ENCODE peak calls at places on chromosomes 4 and X, in nine cellular contexts. One of them, this sample, is unnamed.

GRCh38 chr4:134935320-134935719 is 733.7 kb upstream of the PABPC4L start:
- DNase-seq in transverse colon: no peak
- DNase-seq in GM23338: peak; percentile 68
- DNase-seq in BJ: no peak
- DNase-seq in SK-N-SH: peak; percentile 9
- DNase-seq in neural crest cell: peak; percentile 37
- DNase-seq in sigmoid colon: no peak
- DNase-seq in OCI-LY7: peak; percentile 0
- DNase-seq in hepatocyte: peak; percentile 30
- DNase-seq in this sample: peak; percentile 19

GRCh38 chr4:40335508-40335860 is 351 bp downstream of the CHRNA9 start:
- DNase-seq in neural crest cell: no peak
- DNase-seq in SK-N-SH: no peak
- DNase-seq in transverse colon: no peak
- DNase-seq in BJ: peak; percentile 13
- DNase-seq in GM23338: no peak
- DNase-seq in sigmoid colon: no peak
- DNase-seq in hepatocyte: no peak
- DNase-seq in OCI-LY7: no peak
- DNase-seq in this sample: no peak

GRCh38 chr4:142315999-142316398 is 530.1 kb downstream of the INPP4B start:
- DNase-seq in OCI-LY7: no peak
- DNase-seq in SK-N-SH: no peak
- DNase-seq in neural crest cell: no peak
- DNase-seq in sigmoid colon: no peak
- DNase-seq in GM23338: no peak
- DNase-seq in BJ: no peak
- DNase-seq in transverse colon: no peak
- DNase-seq in hepatocyte: no peak
- DNase-seq in this sample: no peak

GRCh38 chr4:129926936-129927335 is 831.0 kb downstream of the C4orf33 start:
- DNase-seq in hepatocyte: peak; percentile 18
- DNase-seq in transverse colon: no peak
- DNase-seq in neural crest cell: no peak
- DNase-seq in SK-N-SH: no peak
- DNase-seq in BJ: no peak
- DNase-seq in sigmoid colon: no peak
- DNase-seq in GM23338: peak; percentile 21
- DNase-seq in OCI-LY7: peak; percentile 10
- DNase-seq in this sample: no peak

GRCh38 chrX:36434521-36434920 is 515.0 kb downstream of the CFAP47 start:
- DNase-seq in BJ: no peak
- DNase-seq in hepatocyte: no peak
- DNase-seq in SK-N-SH: no peak
- DNase-seq in neural crest cell: no peak
- DNase-seq in sigmoid colon: no peak
- DNase-seq in transverse colon: no peak
- DNase-seq in OCI-LY7: no peak
- DNase-seq in GM23338: no peak
- DNase-seq in this sample: no peak

GRCh38 chr4:182585321-182585720 is 331.9 kb downstream of the DCTD start:
- DNase-seq in GM23338: peak; percentile 80
- DNase-seq in hepatocyte: no peak
- DNase-seq in SK-N-SH: no peak
- DNase-seq in OCI-LY7: no peak
- DNase-seq in transverse colon: no peak
- DNase-seq in sigmoid colon: no peak
- DNase-seq in neural crest cell: no peak
- DNase-seq in BJ: no peak
- DNase-seq in this sample: no peak

GRCh38 chrX:49039598-49040375 is 3.4 kb downstream of the TFE3 start:
- DNase-seq in hepatocyte: peak; percentile 93
- DNase-seq in SK-N-SH: peak; percentile 36
- DNase-seq in OCI-LY7: peak; percentile 68
- DNase-seq in GM23338: peak; percentile 95
- DNase-seq in neural crest cell: peak; percentile 40
- DNase-seq in transverse colon: peak; percentile 66
- DNase-seq in sigmoid colon: peak; percentile 93
- DNase-seq in BJ: peak; percentile 76
- DNase-seq in this sample: peak; percentile 50

GRCh38 chr4:6783111-6783981 is 819 bp downstream of the KIAA0232 start:
- DNase-seq in neural crest cell: peak; percentile 89
- DNase-seq in GM23338: peak; percentile 94
- DNase-seq in SK-N-SH: peak; percentile 98
- DNase-seq in sigmoid colon: peak; percentile 95
- DNase-seq in transverse colon: peak; percentile 94
- DNase-seq in hepatocyte: peak; percentile 96
- DNase-seq in BJ: peak; percentile 23
- DNase-seq in OCI-LY7: peak; percentile 87
- DNase-seq in this sample: peak; percentile 89

GRCh38 chr4:2390146-2390545 is 28.3 kb downstream of the ZFYVE28 start:
- DNase-seq in neural crest cell: no peak
- DNase-seq in hepatocyte: no peak
- DNase-seq in BJ: no peak
- DNase-seq in SK-N-SH: no peak
- DNase-seq in transverse colon: no peak
- DNase-seq in GM23338: no peak
- DNase-seq in OCI-LY7: no peak
- DNase-seq in sigmoid colon: no peak
- DNase-seq in this sample: no peak

GRCh38 chrX:37685452-37686347 is at the start of gene XK:
- DNase-seq in GM23338: peak; percentile 74
- DNase-seq in sigmoid colon: peak; percentile 76
- DNase-seq in BJ: no peak
- DNase-seq in hepatocyte: peak; percentile 49
- DNase-seq in OCI-LY7: no peak
- DNase-seq in SK-N-SH: peak; percentile 57
- DNase-seq in neural crest cell: peak; percentile 12
- DNase-seq in transverse colon: peak; percentile 71
- DNase-seq in this sample: peak; percentile 58

GRCh38 chr4:76764251-76764650 is 133.7 kb downstream of the SOWAHB start:
- DNase-seq in OCI-LY7: no peak
- DNase-seq in transverse colon: no peak
- DNase-seq in SK-N-SH: no peak
- DNase-seq in GM23338: peak; percentile 71
- DNase-seq in hepatocyte: no peak
- DNase-seq in neural crest cell: no peak
- DNase-seq in sigmoid colon: no peak
- DNase-seq in BJ: peak; percentile 70
- DNase-seq in this sample: no peak

GRCh38 chrX:49193542-49193964 is 6.4 kb downstream of the SYP start:
- DNase-seq in hepatocyte: no peak
- DNase-seq in BJ: no peak
- DNase-seq in neural crest cell: no peak
- DNase-seq in sigmoid colon: no peak
- DNase-seq in OCI-LY7: no peak
- DNase-seq in GM23338: no peak
- DNase-seq in SK-N-SH: no peak
- DNase-seq in transverse colon: no peak
- DNase-seq in this sample: peak; percentile 43

GRCh38 chr4:72468904-72469502 is 100.0 kb downstream of the ADAMTS3 start:
- DNase-seq in BJ: no peak
- DNase-seq in neural crest cell: no peak
- DNase-seq in transverse colon: no peak
- DNase-seq in SK-N-SH: no peak
- DNase-seq in sigmoid colon: no peak
- DNase-seq in hepatocyte: peak; percentile 60
- DNase-seq in OCI-LY7: peak; percentile 34
- DNase-seq in GM23338: peak; percentile 67
- DNase-seq in this sample: no peak

GRCh38 chr4:62644372-62644771 is 1444.2 kb downstream of the ADGRL3 start:
- DNase-seq in GM23338: peak; percentile 76
- DNase-seq in OCI-LY7: peak; percentile 2
- DNase-seq in hepatocyte: peak; percentile 19
- DNase-seq in SK-N-SH: no peak
- DNase-seq in neural crest cell: no peak
- DNase-seq in sigmoid colon: no peak
- DNase-seq in BJ: no peak
- DNase-seq in transverse colon: peak; percentile 10
- DNase-seq in this sample: peak; percentile 3

GRCh38 chr4:52925531-52925968 is 63.4 kb downstream of the RASL11B start:
- DNase-seq in hepatocyte: peak; percentile 44
- DNase-seq in OCI-LY7: no peak
- DNase-seq in transverse colon: no peak
- DNase-seq in GM23338: peak; percentile 36
- DNase-seq in neural crest cell: no peak
- DNase-seq in sigmoid colon: no peak
- DNase-seq in BJ: no peak
- DNase-seq in SK-N-SH: no peak
- DNase-seq in this sample: no peak

GRCh38 chrX:103356897-103357296 is 591 bp downstream of the TCEAL9 start:
- DNase-seq in hepatocyte: peak; percentile 43
- DNase-seq in GM23338: peak; percentile 40
- DNase-seq in transverse colon: peak; percentile 37
- DNase-seq in SK-N-SH: peak; percentile 29
- DNase-seq in neural crest cell: no peak
- DNase-seq in BJ: no peak
- DNase-seq in OCI-LY7: no peak
- DNase-seq in sigmoid colon: no peak
- DNase-seq in this sample: no peak

DNA sequence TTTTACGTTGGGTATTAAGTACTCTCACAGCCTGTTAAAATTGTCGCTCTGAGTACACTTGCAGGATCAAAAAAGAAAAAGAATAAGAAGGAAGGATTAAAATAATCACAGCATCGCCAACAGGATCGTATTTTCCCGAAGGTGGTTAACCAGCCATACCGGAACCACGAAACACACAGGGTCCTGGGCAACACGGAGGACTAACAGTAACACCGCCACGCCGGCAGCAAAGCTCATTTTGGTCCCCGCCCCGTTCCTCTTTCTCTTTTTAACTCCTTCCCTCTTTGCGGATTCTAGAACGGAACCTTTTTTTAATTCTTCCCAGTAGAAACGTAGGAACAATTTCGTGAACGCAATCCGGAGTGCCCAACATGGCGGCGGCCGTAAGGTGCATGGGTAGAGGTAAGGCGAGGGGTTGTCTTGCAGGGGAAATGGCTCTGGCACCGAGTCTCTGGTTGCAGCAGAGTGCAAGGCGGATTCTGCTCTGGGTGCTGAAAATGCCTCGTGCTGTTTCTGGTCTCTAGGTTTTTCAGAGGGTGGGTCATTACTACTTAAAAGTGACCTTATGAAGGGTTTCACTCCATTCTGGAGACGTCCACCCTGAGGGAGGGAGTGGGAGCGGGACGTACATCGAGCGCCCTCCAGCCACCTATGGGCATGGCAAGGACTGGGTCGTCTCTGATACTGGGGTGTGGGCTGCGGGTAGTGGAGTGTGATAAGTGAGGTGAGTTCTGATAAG is at the start of gene MRPL1:
- DNase-seq in OCI-LY7: peak; percentile 96
- DNase-seq in SK-N-SH: peak; percentile 77
- DNase-seq in neural crest cell: peak; percentile 73
- DNase-seq in transverse colon: peak; percentile 91
- DNase-seq in GM23338: peak; percentile 98
- DNase-seq in BJ: peak; percentile 77
- DNase-seq in hepatocyte: peak; percentile 95
- DNase-seq in sigmoid colon: peak; percentile 96
- DNase-seq in this sample: peak; percentile 92
- TF ChIP-seq CTCF in OCI-LY7: peak; percentile 62
- TF ChIP-seq CTCF in SK-N-SH: peak; percentile 9
- TF ChIP-seq CTCF in neural crest cell: peak; percentile 31
- TF ChIP-seq CTCF in transverse colon: peak; percentile 6
- TF ChIP-seq CTCF in GM23338: peak; percentile 18
- TF ChIP-seq CTCF in BJ: no peak
- TF ChIP-seq CTCF in hepatocyte: no peak
- TF ChIP-seq CTCF in sigmoid colon: no peak
- TF ChIP-seq CTCF in this sample: peak; percentile 40

DNA sequence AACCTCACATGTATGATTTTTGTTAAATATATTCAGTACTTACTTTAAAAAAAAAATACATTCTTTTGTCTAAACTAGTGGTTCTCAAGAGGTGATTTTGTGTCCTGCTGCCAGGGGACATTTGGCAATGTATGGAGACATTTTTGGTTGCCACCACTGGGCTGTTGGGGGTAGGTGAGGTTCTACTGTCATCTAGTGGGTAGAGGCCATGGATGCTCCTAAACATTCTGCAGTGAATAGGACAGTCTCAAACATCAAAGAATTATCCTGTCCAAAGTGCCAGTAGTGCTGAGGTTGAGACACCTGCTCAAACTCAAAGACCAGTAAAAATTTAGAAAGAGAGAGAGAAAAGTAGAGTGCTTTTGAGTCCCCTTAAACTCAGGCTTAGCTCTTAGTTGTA is 32.9 kb upstream of the PGM2 start:
- DNase-seq in sigmoid colon: no peak
- DNase-seq in GM23338: peak; percentile 21
- DNase-seq in OCI-LY7: peak; percentile 39
- DNase-seq in hepatocyte: no peak
- DNase-seq in transverse colon: no peak
- DNase-seq in BJ: no peak
- DNase-seq in SK-N-SH: no peak
- DNase-seq in neural crest cell: no peak
- DNase-seq in this sample: peak; percentile 25
- TF ChIP-seq CTCF in sigmoid colon: peak; percentile 15
- TF ChIP-seq CTCF in GM23338: peak; percentile 34
- TF ChIP-seq CTCF in OCI-LY7: peak; percentile 76
- TF ChIP-seq CTCF in hepatocyte: peak; percentile 29
- TF ChIP-seq CTCF in transverse colon: peak; percentile 46
- TF ChIP-seq CTCF in BJ: peak; percentile 52
- TF ChIP-seq CTCF in SK-N-SH: peak; percentile 57
- TF ChIP-seq CTCF in neural crest cell: peak; percentile 52
- TF ChIP-seq CTCF in this sample: no peak

DNA sequence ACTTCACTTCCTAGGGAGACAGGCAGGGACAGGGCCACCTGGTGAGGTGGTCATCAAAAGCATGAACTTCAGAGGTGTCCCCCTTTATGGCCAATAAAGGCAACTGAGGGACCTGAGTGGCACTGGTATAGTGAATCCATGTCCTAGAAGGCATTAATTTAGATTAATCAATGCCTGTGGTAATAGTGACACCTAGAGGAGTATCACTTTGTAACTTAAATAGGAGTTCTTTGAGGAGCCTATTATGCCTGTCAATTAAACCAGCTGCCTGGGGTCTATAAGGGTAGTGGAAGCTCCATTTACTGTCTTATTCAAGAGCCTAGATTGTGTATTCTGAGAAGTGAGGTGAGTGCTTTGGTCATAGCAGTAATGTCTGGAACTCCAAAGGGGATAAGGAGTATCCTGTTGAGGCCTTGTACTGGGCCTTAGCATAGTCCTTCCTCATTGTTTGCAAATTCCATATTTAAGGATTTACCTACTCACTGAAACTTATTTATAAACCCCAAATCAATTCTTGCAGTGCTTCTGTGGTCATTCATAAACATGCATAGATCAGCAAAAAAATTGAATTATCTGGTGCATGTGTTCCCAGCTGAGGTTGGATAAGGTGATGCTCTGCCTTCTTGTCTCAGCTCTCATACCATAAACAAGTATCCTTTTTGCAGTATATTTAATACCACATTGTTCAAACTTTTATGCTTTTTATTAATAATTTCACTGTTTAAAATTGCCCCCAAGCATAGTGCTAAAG is 213.8 kb upstream of the RADX start:
- DNase-seq in sigmoid colon: no peak
- DNase-seq in transverse colon: no peak
- DNase-seq in GM23338: peak; percentile 21
- DNase-seq in neural crest cell: no peak
- DNase-seq in hepatocyte: no peak
- DNase-seq in OCI-LY7: peak; percentile 7
- DNase-seq in BJ: no peak
- DNase-seq in SK-N-SH: no peak
- DNase-seq in this sample: no peak
- TF ChIP-seq CTCF in sigmoid colon: no peak
- TF ChIP-seq CTCF in transverse colon: no peak
- TF ChIP-seq CTCF in GM23338: peak; percentile 33
- TF ChIP-seq CTCF in neural crest cell: peak; percentile 36
- TF ChIP-seq CTCF in hepatocyte: peak; percentile 24
- TF ChIP-seq CTCF in OCI-LY7: peak; percentile 50
- TF ChIP-seq CTCF in BJ: no peak
- TF ChIP-seq CTCF in SK-N-SH: peak; percentile 13
- TF ChIP-seq CTCF in this sample: no peak

GRCh38 chr4:8291036-8291682 is 21.6 kb downstream of the HTRA3 start:
- DNase-seq in BJ: no peak
- DNase-seq in neural crest cell: no peak
- DNase-seq in hepatocyte: no peak
- DNase-seq in GM23338: no peak
- DNase-seq in OCI-LY7: no peak
- DNase-seq in transverse colon: no peak
- DNase-seq in SK-N-SH: no peak
- DNase-seq in sigmoid colon: peak; percentile 51
- DNase-seq in this sample: no peak
- TF ChIP-seq CTCF in BJ: no peak
- TF ChIP-seq CTCF in neural crest cell: no peak
- TF ChIP-seq CTCF in hepatocyte: no peak
- TF ChIP-seq CTCF in GM23338: no peak
- TF ChIP-seq CTCF in OCI-LY7: no peak
- TF ChIP-seq CTCF in transverse colon: no peak
- TF ChIP-seq CTCF in SK-N-SH: no peak
- TF ChIP-seq CTCF in sigmoid colon: no peak
- TF ChIP-seq CTCF in this sample: no peak